ENCODE peak calls at places on chromosomes 1 and 21, in five cellular contexts. U is heart right ventricle, C is GM20000, P is cardiac fibroblast, R is nephron progenitor cell. D is an unnamed sample.

GRCh38 chr1:27227765-27228164 is 6.7 kb upstream of the WDTC1 start:
- DNase-seq in U (no peak), C (no peak), P (no peak), R (no peak), D (no peak)

GRCh38 chr1:22780696-22781095 is 70.1 kb downstream of the EPHB2 start:
- DNase-seq in U (no peak), C (no peak), P (no peak), R (peak), D (peak)

GRCh38 chr1:72357411-72357810 is 75.1 kb upstream of the NEGR1 start:
- DNase-seq in U (no peak), C (no peak), P (peak), R (no peak), D (peak)

GRCh38 chr1:6011946-6012258 is 19.7 kb upstream of the NPHP4 start:
- DNase-seq in U (no peak), C (no peak), P (no peak), R (no peak), D (no peak)

GRCh38 chr1:244651956-244652698 is 799 bp upstream of the DESI2 start:
- DNase-seq in U (no peak), C (no peak), P (peak), R (no peak), D (no peak)

GRCh38 chr1:246219508-246220030 is 287.5 kb downstream of the SMYD3 start:
- DNase-seq in U (no peak), C (peak), P (no peak), R (peak), D (no peak)

GRCh38 chr21:33201945-33202344 is 27.8 kb upstream of the IFNAR2 start:
- DNase-seq in U (no peak), C (no peak), P (peak), R (no peak), D (no peak)

GRCh38 chr1:177969825-177970371 is at the start of gene SEC16B:
- DNase-seq in U (no peak), C (no peak), P (no peak), R (no peak), D (no peak)

GRCh38 chr1:197919523-197920301 is 2.5 kb downstream of the LHX9 start:
- DNase-seq in U (no peak), C (peak), P (no peak), R (peak), D (no peak)

GRCh38 chr1:47940321-47940720 is 56.9 kb downstream of the TRABD2B start:
- DNase-seq in U (no peak), C (no peak), P (no peak), R (no peak), D (no peak)

GRCh38 chr1:116808476-116809180 is 54.4 kb downstream of the CD2 start:
- DNase-seq in U (no peak), C (no peak), P (no peak), R (no peak), D (peak)

GRCh38 chr21:43196789-43197188 is 28.0 kb downstream of the CRYAA start:
- DNase-seq in U (no peak), C (no peak), P (peak), R (no peak), D (peak)

GRCh38 chr1:29933110-29933509 is 696.8 kb downstream of the PTPRU start:
- DNase-seq in U (no peak), C (no peak), P (no peak), R (no peak), D (peak)

GRCh38 chr1:223330462-223330861 is 33.5 kb downstream of the SUSD4 start:
- DNase-seq in U (no peak), C (no peak), P (no peak), R (no peak), D (no peak)

GRCh38 chr1:59411147-59411546 is 114.3 kb downstream of the FGGY start:
- DNase-seq in U (no peak), C (no peak), P (no peak), R (no peak), D (no peak)

GRCh38 chr1:185514296-185514695 is 197.3 kb upstream of the IVNS1ABP start:
- DNase-seq in U (no peak), C (no peak), P (no peak), R (no peak), D (no peak)

GRCh38 chr1:204736861-204737260 is 51.3 kb upstream of the LRRN2 start:
- DNase-seq in U (no peak), C (no peak), P (no peak), R (no peak), D (no peak)

DNA sequence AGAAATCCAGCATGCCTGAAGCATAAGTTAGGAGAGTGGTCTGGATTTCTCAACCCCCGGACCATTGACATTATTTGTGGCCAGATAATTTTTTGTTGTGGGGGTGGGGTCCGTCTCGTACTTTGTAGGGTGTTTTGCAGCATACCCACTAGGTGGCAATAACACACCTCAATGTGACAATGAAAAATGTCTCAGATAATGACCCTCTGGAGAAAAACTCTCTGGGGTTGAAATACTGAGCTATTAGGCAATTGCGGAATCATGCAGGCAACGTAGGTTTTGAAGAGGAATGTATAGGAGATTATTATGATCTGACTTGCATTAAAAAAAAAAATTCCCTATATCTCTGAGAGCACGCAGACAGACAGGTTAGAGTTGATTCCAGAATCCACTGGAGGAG is 25.3 kb upstream of the RRP15 start:
- DNase-seq in U (no peak), C (peak), P (no peak), R (peak), D (peak)
- TF ChIP-seq CTCF in U (peak), C (no peak), P (peak), R (peak), D (peak)

DNA sequence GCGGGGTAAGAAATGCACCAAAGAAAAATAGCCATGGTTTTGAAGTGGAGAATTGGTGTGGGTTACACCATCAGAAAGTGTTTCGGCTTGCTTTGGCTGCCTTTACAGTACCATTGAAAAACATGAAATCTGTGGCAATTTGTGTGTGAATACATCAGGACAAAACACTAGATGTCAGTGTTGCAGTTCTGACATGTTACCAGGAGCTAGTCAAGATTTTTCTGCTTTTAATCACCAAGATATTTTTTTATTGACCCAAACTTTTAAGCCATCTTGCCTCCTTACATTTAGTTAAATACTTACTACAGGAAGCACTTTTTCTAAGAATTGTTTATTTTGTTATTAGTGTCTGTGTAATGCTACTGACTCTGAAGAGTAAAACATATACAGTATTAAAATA is 14.3 kb downstream of the RRP15 start:
- DNase-seq in U (no peak), C (no peak), P (peak), R (no peak), D (peak)
- TF ChIP-seq CTCF in U (peak), C (no peak), P (peak), R (peak), D (peak)

DNA sequence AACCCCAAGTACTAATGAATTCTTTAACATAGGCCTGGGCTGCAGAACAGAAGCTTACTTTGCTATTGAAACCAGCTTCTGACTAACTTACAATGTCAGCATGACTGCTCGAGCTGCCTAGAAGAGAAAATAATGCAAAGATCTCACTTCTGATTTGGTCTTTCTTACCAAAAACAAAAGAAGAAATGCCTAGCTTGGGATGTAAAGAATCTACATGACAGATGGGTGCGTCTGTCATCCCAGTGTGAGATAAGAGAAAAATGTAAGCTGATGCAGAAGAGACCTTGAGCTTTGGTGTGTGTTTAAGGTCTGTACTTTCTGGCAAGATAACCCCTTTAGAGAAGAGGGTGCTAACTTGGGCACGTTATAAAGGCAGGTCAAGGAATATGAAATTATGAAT is 3.6 kb downstream of the FAM20B start:
- DNase-seq in U (no peak), C (no peak), P (no peak), R (no peak), D (no peak)
- TF ChIP-seq CTCF in U (no peak), C (no peak), P (no peak), R (no peak), D (no peak)

GRCh38 chr1:231550448-231550781 is 21.9 kb downstream of the TSNAX start:
- DNase-seq in U (no peak), C (peak), P (no peak), R (no peak), D (peak)
- TF ChIP-seq CTCF in U (peak), C (peak), P (peak), R (peak), D (peak)

GRCh38 chr1:44857446-44857845 is 14.4 kb upstream of the PTCH2 start:
- DNase-seq in U (no peak), C (no peak), P (no peak), R (no peak), D (no peak)

GRCh38 chr1:44851308-44851707 is 8.3 kb upstream of the PTCH2 start:
- DNase-seq in U (no peak), C (no peak), P (no peak), R (no peak), D (no peak)

GRCh38 chr1:44854985-44855384 is 11.9 kb upstream of the PTCH2 start:
- DNase-seq in U (no peak), C (no peak), P (no peak), R (no peak), D (no peak)

GRCh38 chr1:44853201-44853600 is 10.1 kb upstream of the PTCH2 start:
- DNase-seq in U (no peak), C (no peak), P (no peak), R (no peak), D (no peak)

GRCh38 chr1:44855742-44856141 is 12.7 kb upstream of the PTCH2 start:
- DNase-seq in U (no peak), C (no peak), P (no peak), R (no peak), D (peak)
- TF ChIP-seq CTCF in U (no peak), C (no peak), P (no peak), R (no peak), D (no peak)